ENCODE peak calls at places on chromosomes 11 and 22, in four cellular contexts. One of them, this sample, is unnamed.

GRCh38 chr22:30694638-30695350 is at the start of gene OSBP2:
- DNase-seq in bronchial epithelial cell: no peak
- DNase-seq in GM23338: peak; percentile 55
- DNase-seq in brain microvascular endothelial cell: no peak
- DNase-seq in this sample: no peak

GRCh38 chr11:44797051-44797450 is 70.3 kb downstream of the TSPAN18 start:
- DNase-seq in brain microvascular endothelial cell: no peak
- DNase-seq in bronchial epithelial cell: no peak
- DNase-seq in GM23338: no peak
- DNase-seq in this sample: no peak

GRCh38 chr22:44102856-44103255 is 77.9 kb upstream of the PARVG start:
- DNase-seq in bronchial epithelial cell: no peak
- DNase-seq in brain microvascular endothelial cell: no peak
- DNase-seq in GM23338: no peak
- DNase-seq in this sample: no peak

GRCh38 chr11:71120346-71120963 is 131.9 kb downstream of the SHANK2 start:
- DNase-seq in bronchial epithelial cell: peak; percentile 60
- DNase-seq in GM23338: peak; percentile 94
- DNase-seq in brain microvascular endothelial cell: no peak
- DNase-seq in this sample: peak; percentile 7

GRCh38 chr22:24894220-24894975 is 52.1 kb downstream of the LHFPL7 start:
- DNase-seq in GM23338: peak; percentile 15
- DNase-seq in bronchial epithelial cell: peak; percentile 98
- DNase-seq in brain microvascular endothelial cell: peak; percentile 95
- DNase-seq in this sample: peak; percentile 99

GRCh38 chr11:36235750-36236149 is 53.5 kb downstream of the COMMD9 start:
- DNase-seq in GM23338: no peak
- DNase-seq in bronchial epithelial cell: no peak
- DNase-seq in brain microvascular endothelial cell: peak; percentile 13
- DNase-seq in this sample: peak; percentile 53

GRCh38 chr11:66840317-66841091 is 2.7 kb upstream of the RCE1 start:
- DNase-seq in GM23338: no peak
- DNase-seq in brain microvascular endothelial cell: no peak
- DNase-seq in bronchial epithelial cell: no peak
- DNase-seq in this sample: peak; percentile 32

GRCh38 chr11:118002541-118003019 is 16.4 kb downstream of the IL10RA start:
- DNase-seq in bronchial epithelial cell: no peak
- DNase-seq in GM23338: peak; percentile 35
- DNase-seq in brain microvascular endothelial cell: no peak
- DNase-seq in this sample: no peak

GRCh38 chr11:115990004-115990447 is 485.8 kb upstream of the CADM1 start:
- DNase-seq in GM23338: peak; percentile 81
- DNase-seq in brain microvascular endothelial cell: no peak
- DNase-seq in bronchial epithelial cell: no peak
- DNase-seq in this sample: no peak

GRCh38 chr22:45310331-45311032 is 748 bp downstream of the FAM118A start:
- DNase-seq in brain microvascular endothelial cell: no peak
- DNase-seq in GM23338: no peak
- DNase-seq in bronchial epithelial cell: no peak
- DNase-seq in this sample: no peak

GRCh38 chr22:27101288-27101687 is 443.9 kb downstream of the MIAT start:
- DNase-seq in GM23338: no peak
- DNase-seq in brain microvascular endothelial cell: no peak
- DNase-seq in bronchial epithelial cell: no peak
- DNase-seq in this sample: no peak

GRCh38 chr11:15113381-15113780 is 1.3 kb upstream of the INSC start:
- DNase-seq in GM23338: no peak
- DNase-seq in brain microvascular endothelial cell: no peak
- DNase-seq in bronchial epithelial cell: no peak
- DNase-seq in this sample: no peak

GRCh38 chr22:29139965-29140782 is 65.5 kb upstream of the EMID1 start:
- DNase-seq in bronchial epithelial cell: no peak
- DNase-seq in GM23338: no peak
- DNase-seq in brain microvascular endothelial cell: no peak
- DNase-seq in this sample: peak; percentile 81

GRCh38 chr11:31607914-31608313 is 98.3 kb downstream of the ELP4 start:
- DNase-seq in brain microvascular endothelial cell: no peak
- DNase-seq in bronchial epithelial cell: no peak
- DNase-seq in GM23338: no peak
- DNase-seq in this sample: no peak

GRCh38 chr22:29216873-29217666 is 11.4 kb downstream of the EMID1 start:
- DNase-seq in bronchial epithelial cell: peak; percentile 29
- DNase-seq in GM23338: no peak
- DNase-seq in brain microvascular endothelial cell: no peak
- DNase-seq in this sample: peak; percentile 76

GRCh38 chr22:24325105-24325757 is 54.6 kb downstream of the SPECC1L start:
- DNase-seq in bronchial epithelial cell: peak; percentile 56
- DNase-seq in brain microvascular endothelial cell: peak; percentile 73
- DNase-seq in GM23338: peak; percentile 54
- DNase-seq in this sample: peak; percentile 96

GRCh38 chr11:57210731-57211335 is 26.2 kb downstream of the APLNR start:
- DNase-seq in bronchial epithelial cell: no peak
- DNase-seq in brain microvascular endothelial cell: no peak
- DNase-seq in GM23338: peak; percentile 9
- DNase-seq in this sample: no peak

DNA sequence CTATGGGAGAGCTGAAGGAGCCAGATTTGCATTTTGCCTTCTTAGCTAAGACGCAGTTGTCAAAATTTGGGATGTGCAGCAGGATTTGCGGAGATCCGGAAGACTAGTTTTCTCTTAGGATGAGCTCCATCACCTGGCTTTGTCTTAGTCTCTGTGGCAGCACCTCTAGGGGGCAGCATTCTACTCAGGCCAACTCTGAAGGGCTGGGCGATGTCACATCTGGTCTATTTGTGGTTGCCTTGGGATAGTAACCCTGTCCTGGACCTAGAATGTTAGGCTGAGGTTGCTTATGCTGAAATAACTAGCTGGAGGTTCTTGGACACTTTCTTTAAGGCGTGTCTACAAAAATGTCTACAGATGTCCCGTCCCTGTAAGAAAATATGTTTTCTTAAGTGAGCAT is 116.2 kb downstream of the FAT3 start:
- DNase-seq in GM23338: peak; percentile 87
- DNase-seq in brain microvascular endothelial cell: peak; percentile 43
- DNase-seq in bronchial epithelial cell: peak; percentile 29
- DNase-seq in this sample: peak; percentile 41
- TF ChIP-seq CTCF in GM23338: peak; percentile 90
- TF ChIP-seq CTCF in brain microvascular endothelial cell: peak; percentile 80
- TF ChIP-seq CTCF in bronchial epithelial cell: peak; percentile 71
- TF ChIP-seq CTCF in this sample: peak; percentile 57

GRCh38 chr11:58902881-58903280 is 36.4 kb upstream of the GLYATL1 start:
- DNase-seq in bronchial epithelial cell: no peak
- DNase-seq in brain microvascular endothelial cell: no peak
- DNase-seq in GM23338: no peak
- DNase-seq in this sample: no peak

GRCh38 chr11:58900479-58901420 is 38.5 kb upstream of the GLYATL1 start:
- DNase-seq in bronchial epithelial cell: peak; percentile 75
- DNase-seq in brain microvascular endothelial cell: peak; percentile 78
- DNase-seq in GM23338: peak; percentile 96
- DNase-seq in this sample: peak; percentile 85

GRCh38 chr11:58907780-58908179 is 31.5 kb upstream of the GLYATL1 start:
- DNase-seq in GM23338: no peak
- DNase-seq in bronchial epithelial cell: no peak
- DNase-seq in brain microvascular endothelial cell: no peak
- DNase-seq in this sample: no peak

GRCh38 chr11:58905141-58905715 is 34.1 kb upstream of the GLYATL1 start:
- DNase-seq in GM23338: peak; percentile 75
- DNase-seq in bronchial epithelial cell: peak; percentile 23
- DNase-seq in brain microvascular endothelial cell: peak; percentile 56
- DNase-seq in this sample: peak; percentile 35

DNA sequence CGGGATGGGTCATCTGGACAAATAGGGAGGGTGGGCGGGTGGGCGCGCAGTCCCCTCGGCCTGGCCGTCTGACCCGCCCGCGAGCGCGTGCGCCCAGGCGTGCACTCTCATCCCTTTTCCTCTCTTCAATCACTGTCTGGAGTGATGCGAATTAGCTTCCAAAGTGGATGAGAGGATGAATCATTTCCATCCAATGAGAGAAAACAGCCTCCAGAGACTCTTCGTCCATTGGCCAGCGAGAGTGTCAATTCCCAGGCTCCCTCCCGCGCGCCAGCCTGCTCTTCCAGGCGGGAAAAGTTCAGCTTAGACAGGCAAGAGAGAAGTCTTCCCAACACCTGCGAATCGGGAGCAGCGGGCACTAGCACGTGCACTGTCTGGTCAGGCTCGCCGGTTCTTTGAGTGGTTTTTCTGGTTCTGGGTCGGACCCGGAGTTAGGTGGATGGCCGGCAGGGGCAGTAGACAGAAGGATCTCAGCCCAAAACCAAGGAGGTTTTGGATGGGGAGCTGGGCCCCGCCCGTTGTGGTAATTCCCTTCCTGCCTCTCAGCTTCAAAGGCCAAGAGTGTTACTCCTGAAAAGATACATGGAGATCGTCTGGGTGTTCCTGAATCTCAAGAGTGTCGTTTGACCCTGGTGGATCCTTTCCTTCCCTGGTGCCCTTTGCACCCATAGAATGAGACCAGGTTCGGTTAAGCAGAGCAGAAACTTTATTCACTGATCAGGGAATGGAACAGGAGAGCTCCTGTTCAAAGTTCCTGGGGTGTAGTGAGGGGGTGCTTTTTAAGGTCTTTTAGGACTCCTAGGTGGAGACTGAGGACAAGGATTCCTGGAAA is 33.4 kb upstream of the GLYATL1 start:
- DNase-seq in bronchial epithelial cell: peak; percentile 78
- DNase-seq in brain microvascular endothelial cell: peak; percentile 89
- DNase-seq in GM23338: peak; percentile 96
- DNase-seq in this sample: peak; percentile 88
- H3K4me3 ChIP-seq in bronchial epithelial cell: peak overlapping the region; percentile 20
- H3K4me3 ChIP-seq in brain microvascular endothelial cell: peak overlapping the region; percentile 77
- H3K4me3 ChIP-seq in GM23338: peak overlapping the region; percentile 67
- H3K4me3 ChIP-seq in this sample: peak overlapping the region; percentile 62

GRCh38 chr11:104964247-104964646 is 4.1 kb downstream of the CASP4 start:
- DNase-seq in GM23338: no peak
- DNase-seq in bronchial epithelial cell: no peak
- DNase-seq in brain microvascular endothelial cell: no peak
- DNase-seq in this sample: no peak
- TF ChIP-seq CTCF in GM23338: no peak
- TF ChIP-seq CTCF in bronchial epithelial cell: no peak
- TF ChIP-seq CTCF in brain microvascular endothelial cell: no peak
- TF ChIP-seq CTCF in this sample: no peak

GRCh38 chr11:2093575-2094353 is 45.4 kb downstream of the IGF2 start:
- DNase-seq in GM23338: no peak
- DNase-seq in brain microvascular endothelial cell: no peak
- DNase-seq in bronchial epithelial cell: peak; percentile 71
- DNase-seq in this sample: no peak
- H3K4me3 ChIP-seq in GM23338: no peak overlapping the region
- H3K4me3 ChIP-seq in brain microvascular endothelial cell: no peak overlapping the region
- H3K4me3 ChIP-seq in bronchial epithelial cell: no peak overlapping the region
- H3K4me3 ChIP-seq in this sample: no peak overlapping the region

DNA sequence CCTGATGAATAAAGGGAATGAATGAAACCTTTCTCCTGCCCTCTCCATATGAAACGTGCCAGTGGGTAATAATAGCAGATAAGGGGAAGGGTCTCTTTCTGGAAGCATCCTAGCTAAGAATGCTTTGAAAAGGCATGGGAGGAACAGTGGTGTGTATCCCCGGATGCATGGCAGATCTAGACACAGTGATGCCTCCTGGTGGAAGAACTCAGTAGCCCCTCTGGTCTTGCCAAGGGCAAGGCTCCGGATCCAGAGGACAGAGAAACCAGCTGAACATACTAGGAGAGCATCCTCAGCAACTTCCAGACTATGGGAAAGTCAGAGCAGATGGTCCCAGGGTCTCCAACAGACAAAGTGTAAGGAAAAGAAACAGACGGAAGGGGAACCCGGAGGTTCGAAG is 6.4 kb downstream of the BAIAP2L2 start:
- DNase-seq in bronchial epithelial cell: peak; percentile 13
- DNase-seq in GM23338: peak; percentile 85
- DNase-seq in brain microvascular endothelial cell: peak; percentile 28
- DNase-seq in this sample: peak; percentile 49
- TF ChIP-seq CTCF in bronchial epithelial cell: peak; percentile 18
- TF ChIP-seq CTCF in GM23338: peak; percentile 67
- TF ChIP-seq CTCF in brain microvascular endothelial cell: peak; percentile 69
- TF ChIP-seq CTCF in this sample: peak; percentile 68

DNA sequence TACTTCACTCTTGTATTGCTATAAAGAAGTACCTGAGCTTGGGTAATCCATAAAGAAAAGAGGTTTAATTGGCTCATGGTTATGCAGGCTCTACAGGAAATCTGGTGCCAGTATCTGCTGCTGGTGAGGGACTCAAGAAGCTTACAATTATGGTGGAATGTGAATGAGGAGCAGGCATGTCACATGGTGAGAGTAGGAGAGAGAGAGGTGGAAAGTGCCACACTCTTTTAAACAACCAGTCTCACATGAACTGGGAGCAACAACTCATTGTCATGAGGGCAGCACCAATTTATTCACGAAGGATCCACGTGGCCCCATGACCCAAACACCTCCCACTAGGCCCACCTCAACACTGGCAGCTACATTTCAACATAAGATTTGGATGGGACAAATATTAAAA is 24.6 kb upstream of the IGLL5 start:
- DNase-seq in bronchial epithelial cell: no peak
- DNase-seq in GM23338: no peak
- DNase-seq in brain microvascular endothelial cell: no peak
- DNase-seq in this sample: no peak
- H3K4me3 ChIP-seq in bronchial epithelial cell: no peak overlapping the region
- H3K4me3 ChIP-seq in GM23338: no peak overlapping the region
- H3K4me3 ChIP-seq in brain microvascular endothelial cell: no peak overlapping the region
- H3K4me3 ChIP-seq in this sample: no peak overlapping the region

This sample was measured in choroid plexus epithelial cell.